ENCODE peak calls at places on chromosomes 11 and 22, in six cellular contexts. V is adrenal gland, Z is mucosa of descending colon, Y is BE2C, C is HCT116, L is sigmoid colon. O is an unnamed sample.

GRCh38 chr11:4393209-4394196 is at the start of gene TRIM21:
- DNase-seq in V (peak; percentile 78), Z (peak; percentile 90), Y (peak; percentile 41), C (peak; percentile 67), L (peak; percentile 90), O (peak; percentile 84)

GRCh38 chr11:123473941-123474668 is 44.0 kb downstream of the GRAMD1B start:
- DNase-seq in V (no peak), Z (no peak), Y (no peak), C (no peak), L (peak; percentile 0), O (no peak)

GRCh38 chr11:3341298-3341697 is 37.6 kb downstream of the ZNF195 start:
- DNase-seq in V (peak; percentile 48), Z (peak; percentile 83), Y (peak; percentile 65), C (peak; percentile 18), L (no peak), O (peak; percentile 53)

GRCh38 chr11:65492637-65493366 is 6.0 kb upstream of the MALAT1 start:
- DNase-seq in V (peak; percentile 77), Z (peak; percentile 75), Y (no peak), C (no peak), L (peak; percentile 97), O (peak; percentile 59)

GRCh38 chr22:25374871-25375270 is 155.4 kb downstream of the CRYBB2 start:
- DNase-seq in V (no peak), Z (no peak), Y (no peak), C (no peak), L (no peak), O (no peak)

GRCh38 chr22:48574776-48575566 is 1252.7 kb downstream of the BRD1 start:
- DNase-seq in V (no peak), Z (peak; percentile 46), Y (no peak), C (no peak), L (no peak), O (no peak)

GRCh38 chr22:36423461-36424404 is 36.0 kb upstream of the MYH9 start:
- DNase-seq in V (no peak), Z (no peak), Y (no peak), C (no peak), L (no peak), O (no peak)

GRCh38 chr11:91097069-91097468 is 874.2 kb upstream of the CHORDC1 start:
- DNase-seq in V (no peak), Z (no peak), Y (peak; percentile 30), C (no peak), L (no peak), O (no peak)

GRCh38 chr11:68596231-68596630 is 88.1 kb upstream of the GAL start:
- DNase-seq in V (no peak), Z (no peak), Y (no peak), C (no peak), L (no peak), O (no peak)

GRCh38 chr11:130945945-130946344 is 29.7 kb upstream of the SNX19 start:
- DNase-seq in V (no peak), Z (no peak), Y (no peak), C (no peak), L (peak; percentile 74), O (no peak)

GRCh38 chr22:35742342-35743100 is 24.8 kb downstream of the APOL5 start:
- DNase-seq in V (no peak), Z (no peak), Y (peak; percentile 43), C (peak; percentile 73), L (no peak), O (no peak)

GRCh38 chr11:111761056-111761455 is 5.1 kb downstream of the PPP2R1B start:
- DNase-seq in V (no peak), Z (no peak), Y (no peak), C (no peak), L (no peak), O (no peak)

GRCh38 chr22:43820671-43821305 is 8.7 kb upstream of the EFCAB6 start:
- DNase-seq in V (no peak), Z (no peak), Y (no peak), C (no peak), L (no peak), O (no peak)

GRCh38 chr11:116879789-116880402 is 42.5 kb upstream of the APOA1 start:
- DNase-seq in V (no peak), Z (no peak), Y (no peak), C (peak; percentile 51), L (no peak), O (peak; percentile 13)

GRCh38 chr22:50178871-50179869 is 6.5 kb upstream of the TRABD start:
- DNase-seq in V (no peak), Z (no peak), Y (no peak), C (no peak), L (peak; percentile 61), O (no peak)

GRCh38 chr11:130301002-130301401 is 13.7 kb downstream of the ZBTB44 start:
- DNase-seq in V (no peak), Z (no peak), Y (no peak), C (no peak), L (no peak), O (no peak)

GRCh38 chr11:88280673-88281316 is 56.7 kb downstream of the CTSC start:
- DNase-seq in V (peak; percentile 43), Z (no peak), Y (no peak), C (no peak), L (no peak), O (no peak)

GRCh38 chr22:20582520-20583361 is 75.3 kb downstream of the MED15 start:
- DNase-seq in V (no peak), Z (no peak), Y (no peak), C (no peak), L (no peak), O (no peak)

GRCh38 chr11:69646493-69647201 is 5.7 kb downstream of the CCND1 start:
- DNase-seq in V (no peak), Z (no peak), Y (peak; percentile 44), C (no peak), L (peak; percentile 57), O (no peak)

GRCh38 chr22:19522190-19522880 is 1.9 kb downstream of the CLDN5 start:
- DNase-seq in V (no peak), Z (no peak), Y (peak; percentile 57), C (no peak), L (no peak), O (no peak)

GRCh38 chr11:45333506-45333971 is 47.4 kb upstream of the SYT13 start:
- DNase-seq in V (no peak), Z (peak; percentile 33), Y (peak; percentile 15), C (peak; percentile 23), L (peak; percentile 85), O (peak; percentile 50)

GRCh38 chr11:77589521-77590193 is at the start of gene AQP11:
- DNase-seq in V (peak; percentile 91), Z (peak; percentile 97), Y (peak; percentile 92), C (peak; percentile 26), L (peak; percentile 90), O (peak; percentile 86)

GRCh38 chr11:20631525-20632168 is 32.2 kb downstream of the SLC6A5 start:
- DNase-seq in V (no peak), Z (no peak), Y (no peak), C (no peak), L (no peak), O (no peak)

GRCh38 chr11:16923987-16924386 is 90.2 kb downstream of the PLEKHA7 start:
- DNase-seq in V (no peak), Z (peak; percentile 65), Y (no peak), C (no peak), L (no peak), O (no peak)

GRCh38 chr11:15258433-15259350 is 144.0 kb downstream of the INSC start:
- DNase-seq in V (no peak), Z (no peak), Y (no peak), C (peak; percentile 51), L (no peak), O (peak; percentile 32)

GRCh38 chr11:15170170-15170569 is 55.4 kb downstream of the INSC start:
- DNase-seq in V (no peak), Z (no peak), Y (no peak), C (no peak), L (no peak), O (no peak)

GRCh38 chr11:63405114-63405513 is 35.5 kb downstream of the SLC22A9 start:
- DNase-seq in V (no peak), Z (no peak), Y (no peak), C (no peak), L (no peak), O (no peak)

GRCh38 chr11:12196335-12196734 is 85.9 kb downstream of the MICAL2 start:
- DNase-seq in V (no peak), Z (no peak), Y (no peak), C (no peak), L (no peak), O (no peak)

GRCh38 chr11:7612056-7612660 is 61.1 kb downstream of the CYB5R2 start:
- DNase-seq in V (no peak), Z (no peak), Y (no peak), C (no peak), L (no peak), O (no peak)

GRCh38 chr22:46652930-46653331 is 32.7 kb downstream of the GRAMD4 start:
- DNase-seq in V (no peak), Z (no peak), Y (no peak), C (no peak), L (no peak), O (peak; percentile 62)

GRCh38 chr22:46653596-46653995 is 33.4 kb downstream of the GRAMD4 start:
- DNase-seq in V (no peak), Z (no peak), Y (no peak), C (no peak), L (no peak), O (no peak)

GRCh38 chr22:46650078-46650810 is 30.1 kb downstream of the GRAMD4 start:
- DNase-seq in V (no peak), Z (no peak), Y (no peak), C (no peak), L (no peak), O (no peak)

GRCh38 chr22:46651316-46651715 is 31.1 kb downstream of the GRAMD4 start:
- DNase-seq in V (no peak), Z (no peak), Y (no peak), C (no peak), L (no peak), O (no peak)

GRCh38 chr22:46652081-46652929 is 32.1 kb downstream of the GRAMD4 start:
- DNase-seq in V (no peak), Z (peak; percentile 59), Y (no peak), C (no peak), L (no peak), O (no peak)
- H3K4me1 ChIP-seq in V (peaks cover 39% of the 10 kb centered on the region), Z (peaks cover 34% of the 10 kb centered on the region), Y (peaks cover 12% of the 10 kb centered on the region), C (no peaks in the 10 kb centered on the region), L (peaks cover 31% of the 10 kb centered on the region), O (peaks cover 20% of the 10 kb centered on the region)

DNA sequence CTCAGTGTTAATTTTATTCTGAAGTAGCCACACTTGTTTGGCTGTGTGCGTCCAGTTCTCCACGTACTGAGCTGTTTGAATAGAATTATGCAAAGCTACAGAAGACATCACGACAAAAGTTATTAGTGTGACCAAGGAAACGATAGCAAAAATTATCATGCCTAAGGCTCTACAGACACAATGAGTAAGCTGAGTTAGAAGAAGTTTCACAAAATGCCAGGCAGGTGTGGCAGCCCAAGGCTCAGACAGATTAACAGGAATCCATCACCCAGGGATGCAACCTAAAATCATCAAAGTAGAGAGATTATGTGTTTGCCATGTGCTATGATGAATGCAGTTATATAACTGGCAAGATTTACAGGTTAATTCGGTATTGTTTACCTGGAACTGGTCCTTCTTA is 73.1 kb upstream of the INCENP start:
- DNase-seq in V (no peak), Z (no peak), Y (no peak), C (no peak), L (no peak), O (no peak)
- H3K4me3 ChIP-seq in V (no peak overlapping the region), Z (no peak overlapping the region), Y (no peak overlapping the region), C (no peak overlapping the region), L (no peak overlapping the region), O (no peak overlapping the region)

GRCh38 chr11:87012673-87013072 is 25.1 kb upstream of the TMEM135 start:
- DNase-seq in V (no peak), Z (no peak), Y (no peak), C (no peak), L (no peak), O (no peak)
- H3K4me1 ChIP-seq in V (peaks cover 7% of the 10 kb centered on the region), Z (no peaks in the 10 kb centered on the region), Y (no peaks in the 10 kb centered on the region), C (no peaks in the 10 kb centered on the region), L (peaks cover 15% of the 10 kb centered on the region), O (peaks cover 5% of the 10 kb centered on the region)

GRCh38 chr11:19603771-19604170 is 108.9 kb upstream of the NAV2 start:
- DNase-seq in V (no peak), Z (no peak), Y (no peak), C (no peak), L (no peak), O (no peak)
- H3K4me3 ChIP-seq in V (no peak overlapping the region), Z (no peak overlapping the region), Y (no peak overlapping the region), C (no peak overlapping the region), L (no peak overlapping the region), O (no peak overlapping the region)

O was measured in SJCRH30.